ENCODE peak calls at places on chromosomes 12 and 14, in eight cellular contexts. U is uterus; C is CD8-positive, alpha-beta memory T cell; E is psoas muscle; W is cardiac muscle cell; H is fibroblast of lung; T is AG04450; N is lung. L is an unnamed sample.

GRCh38 chr12:115660211-115660805 is 617.2 kb downstream of the MED13L start:
- DNase-seq in E (peak), H (peak), W (no peak), T (no peak), C (no peak), N (no peak), U (peak), L (no peak)

GRCh38 chr14:93025055-93025454 is 90.7 kb downstream of the ITPK1 start:
- DNase-seq in H (no peak), U (no peak), T (no peak), C (no peak), N (no peak), E (no peak), W (no peak), L (no peak)

GRCh38 chr14:96792581-96792980 is 4.6 kb upstream of the VRK1 start:
- DNase-seq in T (no peak), C (no peak), U (no peak), E (no peak), N (no peak), W (no peak), H (no peak), L (no peak)

GRCh38 chr12:120979862-120980696 is 1.7 kb downstream of the HNF1A start:
- DNase-seq in N (no peak), U (no peak), H (no peak), C (no peak), E (no peak), T (no peak), W (peak), L (no peak)

GRCh38 chr12:132256646-132257045 is 72.7 kb downstream of the GALNT9 start:
- DNase-seq in U (no peak), T (no peak), C (no peak), N (no peak), W (no peak), E (no peak), H (no peak), L (no peak)

GRCh38 chr12:88638956-88639355 is 58.7 kb upstream of the KITLG start:
- DNase-seq in E (no peak), T (no peak), H (peak), U (no peak), W (no peak), N (no peak), C (no peak), L (no peak)

GRCh38 chr14:22753586-22753985 is 12.9 kb upstream of the OXA1L start:
- DNase-seq in N (no peak), H (no peak), C (no peak), T (no peak), E (no peak), W (no peak), U (no peak), L (no peak)

GRCh38 chr14:75375983-75376382 is 51.8 kb upstream of the JDP2 start:
- DNase-seq in U (no peak), H (no peak), E (no peak), W (no peak), T (no peak), N (no peak), C (no peak), L (no peak)

GRCh38 chr14:58660407-58660806 is 22.6 kb downstream of the DACT1 start:
- DNase-seq in H (no peak), E (no peak), C (no peak), N (no peak), U (no peak), T (no peak), W (no peak), L (no peak)

GRCh38 chr14:94748667-94749347 is 21.1 kb downstream of the GSC start:
- DNase-seq in W (peak), N (no peak), T (no peak), H (no peak), E (no peak), C (no peak), U (no peak), L (no peak)

GRCh38 chr12:111642681-111643427 is 42.9 kb downstream of the BRAP start:
- DNase-seq in N (no peak), W (no peak), U (no peak), T (no peak), C (no peak), H (peak), E (no peak), L (no peak)

GRCh38 chr12:27246141-27246540 is 2.1 kb downstream of the STK38L start:
- DNase-seq in U (no peak), C (no peak), N (no peak), H (no peak), W (no peak), T (no peak), E (no peak), L (no peak)

GRCh38 chr14:23624830-23625404 is 11.2 kb upstream of the DHRS2 start:
- DNase-seq in W (no peak), E (no peak), H (no peak), T (no peak), N (no peak), C (no peak), U (no peak), L (no peak)

GRCh38 chr12:84857809-84858208 is 54.8 kb downstream of the SLC6A15 start:
- DNase-seq in E (no peak), C (no peak), W (no peak), N (no peak), T (no peak), U (no peak), H (no peak), L (no peak)

GRCh38 chr14:102554835-102555819 is 37.3 kb upstream of the RCOR1 start:
- DNase-seq in C (peak), U (no peak), N (peak), E (peak), W (peak), T (no peak), H (peak), L (peak)

GRCh38 chr12:1644113-1644512 is 15.1 kb downstream of the WNT5B start:
- DNase-seq in E (no peak), H (no peak), N (no peak), W (no peak), U (no peak), T (no peak), C (no peak), L (no peak)

GRCh38 chr12:72256725-72257124 is 15.4 kb upstream of the TRHDE start:
- DNase-seq in E (no peak), N (no peak), C (no peak), U (no peak), H (no peak), W (no peak), T (no peak), L (no peak)

GRCh38 chr12:110320548-110320947 is 39.5 kb downstream of the ATP2A2 start:
- DNase-seq in N (no peak), W (no peak), U (no peak), H (no peak), E (no peak), C (no peak), T (no peak), L (no peak)

GRCh38 chr12:110312581-110313360 is 31.7 kb downstream of the ATP2A2 start:
- DNase-seq in E (no peak), C (no peak), U (peak), T (no peak), H (peak), W (no peak), N (no peak), L (no peak)

GRCh38 chr12:110316861-110317260 is 35.8 kb downstream of the ATP2A2 start:
- DNase-seq in W (no peak), C (no peak), E (no peak), N (no peak), U (peak), T (peak), H (peak), L (no peak)

GRCh38 chr12:110314308-110314707 is 33.3 kb downstream of the ATP2A2 start:
- DNase-seq in E (no peak), H (peak), T (peak), N (no peak), W (no peak), U (no peak), C (no peak), L (no peak)

GRCh38 chr12:110317921-110318320 is 36.9 kb downstream of the ATP2A2 start:
- DNase-seq in U (no peak), C (no peak), N (no peak), E (no peak), H (no peak), T (no peak), W (no peak), L (no peak)
- H3K27ac ChIP-seq in U (peak), C (no peak), N (no peak), E (peak), H (peak), T (no peak), W (peak), L (no peak)

DNA sequence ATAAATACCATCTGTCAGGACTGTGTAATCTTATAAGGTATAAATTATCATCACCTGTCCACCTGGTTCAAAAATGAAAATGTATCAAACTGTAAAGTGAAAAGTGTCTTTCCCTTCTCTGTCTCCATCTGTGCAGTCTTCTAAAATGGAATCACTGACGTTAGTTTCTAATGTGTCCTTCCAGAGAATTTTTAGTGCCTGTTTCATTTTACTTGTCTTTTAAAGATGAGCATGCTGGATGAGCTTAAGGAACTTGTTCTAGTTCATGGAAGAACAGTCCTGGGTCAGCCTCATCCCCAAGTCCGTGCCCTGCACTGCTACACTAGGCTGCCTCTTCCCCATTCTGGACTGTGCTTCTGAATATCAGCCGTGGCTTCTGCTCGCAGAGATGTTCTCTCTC is 5.4 kb upstream of the NT5DC3 start:
- DNase-seq in W (no peak), N (no peak), E (no peak), C (no peak), U (no peak), H (no peak), T (no peak), L (no peak)
- H3K27ac ChIP-seq in W (no peak), N (no peak), E (no peak), C (no peak), U (peak), H (no peak), T (no peak), L (no peak)

GRCh38 chr12:93387780-93388179 is 10.1 kb downstream of the NUDT4 start:
- DNase-seq in U (no peak), N (no peak), W (no peak), E (no peak), C (no peak), H (peak), T (no peak), L (no peak)

GRCh38 chr12:93390565-93391297 is 13.0 kb downstream of the NUDT4 start:
- DNase-seq in T (no peak), N (no peak), C (no peak), E (no peak), U (no peak), H (no peak), W (no peak), L (no peak)

DNA sequence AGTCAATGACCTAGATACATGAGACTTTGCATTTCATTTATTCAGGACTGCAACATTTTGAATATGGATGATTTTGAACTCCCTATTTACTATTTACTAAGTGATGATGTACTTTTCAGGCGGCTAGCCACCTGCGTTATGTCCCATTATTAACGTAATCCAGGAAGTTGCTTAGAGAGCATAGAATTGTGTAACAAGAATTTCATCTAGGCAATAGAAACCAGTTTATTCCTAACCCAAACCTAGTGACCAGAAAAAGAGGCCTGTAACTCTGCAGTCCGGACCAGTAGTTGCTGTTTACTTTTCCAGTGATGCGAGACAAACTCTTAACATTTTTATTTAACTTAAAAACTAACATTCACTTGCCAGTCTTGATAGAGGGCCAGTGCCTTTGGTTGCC is 12.3 kb downstream of the NUDT4 start:
- DNase-seq in H (no peak), T (no peak), U (no peak), E (no peak), W (no peak), N (no peak), C (no peak), L (no peak)
- H3K27ac ChIP-seq in H (no peak), T (no peak), U (no peak), E (peak), W (peak), N (no peak), C (no peak), L (no peak)

DNA sequence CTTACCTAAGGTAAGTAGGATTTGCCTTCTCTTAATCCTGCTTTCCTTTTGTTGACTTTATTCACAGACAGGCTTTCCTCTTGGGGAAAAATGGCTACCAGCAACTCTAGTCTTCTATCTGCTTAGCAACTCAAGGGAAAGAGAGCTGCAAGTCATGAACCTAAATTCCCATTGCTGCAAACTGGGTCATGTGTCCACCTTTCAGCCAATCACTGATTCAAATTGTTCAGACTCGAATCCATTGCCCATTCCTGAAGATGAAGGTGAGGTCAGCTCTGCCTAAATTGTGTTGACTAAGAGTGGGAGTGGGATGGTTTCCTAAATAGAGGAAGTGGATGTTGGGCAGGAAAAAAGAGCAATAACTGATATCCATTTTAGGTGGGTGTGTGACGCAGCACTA is 7.7 kb downstream of the FBXW8 start:
- DNase-seq in C (no peak), H (no peak), U (no peak), W (no peak), E (no peak), N (no peak), T (no peak), L (no peak)
- H3K27ac ChIP-seq in C (no peak), H (no peak), U (no peak), W (no peak), E (no peak), N (no peak), T (no peak), L (no peak)

GRCh38 chr14:67068246-67068645 is 121.0 kb upstream of the GARIN2 start:
- DNase-seq in W (no peak), T (no peak), H (no peak), C (no peak), N (no peak), U (no peak), E (no peak), L (no peak)

DNA sequence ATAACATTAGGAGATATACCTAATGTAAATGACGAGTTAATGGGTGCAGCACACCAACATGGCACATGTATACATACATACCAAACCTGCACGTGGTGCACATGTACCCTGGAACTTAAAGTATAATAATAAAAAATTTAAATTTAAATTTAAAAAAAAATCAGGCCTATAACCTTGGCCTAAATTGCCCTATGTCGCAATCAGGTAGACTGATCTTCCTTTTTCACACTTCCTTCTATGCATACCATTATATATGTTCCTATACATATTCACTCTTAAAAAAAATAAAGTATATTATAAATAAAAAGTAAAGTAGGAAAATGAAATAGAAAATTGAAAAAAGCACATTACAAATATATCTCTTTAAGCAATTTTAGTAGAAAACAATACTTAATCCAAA is 117.7 kb upstream of the GARIN2 start:
- DNase-seq in N (no peak), H (no peak), W (no peak), T (no peak), C (no peak), E (no peak), U (no peak), L (no peak)
- H3K27ac ChIP-seq in N (no peak), H (no peak), W (no peak), T (no peak), C (no peak), E (no peak), U (no peak), L (no peak)

GRCh38 chr14:90599339-90599738 is 202.5 kb downstream of the CALM1 start:
- DNase-seq in E (no peak), C (no peak), N (no peak), W (no peak), U (no peak), T (no peak), H (no peak), L (no peak)

GRCh38 chr14:90602088-90602687 is 205.4 kb downstream of the CALM1 start:
- DNase-seq in C (no peak), N (no peak), H (peak), T (no peak), E (no peak), U (no peak), W (no peak), L (no peak)

GRCh38 chr14:90599748-90600507 is 203.1 kb downstream of the CALM1 start:
- DNase-seq in E (no peak), T (no peak), H (peak), N (no peak), U (no peak), C (no peak), W (no peak), L (no peak)

GRCh38 chr14:90601521-90601920 is 204.7 kb downstream of the CALM1 start:
- DNase-seq in E (no peak), T (no peak), N (no peak), H (no peak), U (no peak), W (no peak), C (no peak), L (no peak)

DNA sequence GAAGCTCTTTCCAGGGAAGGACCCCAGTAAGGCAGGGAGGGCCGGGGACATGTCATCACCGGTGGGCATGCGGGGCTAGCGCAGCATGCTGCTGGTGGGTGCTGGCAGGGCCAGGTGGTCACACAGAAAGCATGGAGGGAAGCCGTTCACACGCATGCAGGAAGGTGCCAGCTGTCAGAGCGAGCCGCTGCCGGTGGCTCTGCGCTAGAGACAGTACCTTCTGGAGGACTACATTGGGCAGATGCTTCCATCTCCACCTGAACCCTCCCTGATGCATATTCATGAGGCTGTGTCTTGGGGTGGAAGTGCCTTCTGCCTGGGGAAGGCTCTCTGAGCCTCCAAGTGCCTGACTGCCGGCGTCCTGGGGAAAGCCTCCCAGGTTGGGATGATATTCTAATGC is 203.8 kb downstream of the CALM1 start:
- DNase-seq in W (no peak), E (no peak), H (no peak), C (no peak), U (no peak), N (no peak), T (no peak), L (no peak)
- H3K27ac ChIP-seq in W (no peak), E (no peak), H (no peak), C (no peak), U (no peak), N (no peak), T (no peak), L (no peak)

L was measured in naive thymus-derived CD4-positive, alpha-beta T cell.